ENCODE peak calls at places on chromosomes 4 and X, in four cellular contexts. One of them, this sample, is unnamed.
A peak's percentile ranks its signal among the peaks of the same experiment; 100 is the strongest.

GRCh38 chr4:39048291-39048690 is 13.7 kb upstream of the KLHL5 start:
- DNase-seq in lower lobe of right lung: no peak
- DNase-seq in right lobe of liver: no peak
- DNase-seq in astrocyte: no peak
- DNase-seq in this sample: no peak

GRCh38 chr4:80112236-80112635 is 39.2 kb upstream of the ANTXR2 start:
- DNase-seq in lower lobe of right lung: no peak
- DNase-seq in right lobe of liver: no peak
- DNase-seq in astrocyte: no peak
- DNase-seq in this sample: no peak

GRCh38 chrX:27435031-27435430 is 28.1 kb downstream of the PPP4R3C start:
- DNase-seq in lower lobe of right lung: no peak
- DNase-seq in right lobe of liver: no peak
- DNase-seq in astrocyte: no peak
- DNase-seq in this sample: no peak

GRCh38 chr4:53150631-53151488 is 215.0 kb downstream of the SCFD2 start:
- DNase-seq in lower lobe of right lung: no peak
- DNase-seq in right lobe of liver: no peak
- DNase-seq in astrocyte: no peak
- DNase-seq in this sample: no peak

GRCh38 chr4:14180983-14181601 is 553.6 kb upstream of the BOD1L1 start:
- DNase-seq in lower lobe of right lung: no peak
- DNase-seq in right lobe of liver: no peak
- DNase-seq in astrocyte: peak; percentile 17
- DNase-seq in this sample: no peak

GRCh38 chr4:103150677-103151076 is 47.5 kb downstream of the CENPE start:
- DNase-seq in lower lobe of right lung: no peak
- DNase-seq in right lobe of liver: no peak
- DNase-seq in astrocyte: peak; percentile 45
- DNase-seq in this sample: no peak

GRCh38 chrX:85505801-85506200 is 126.3 kb upstream of the POF1B start:
- DNase-seq in lower lobe of right lung: no peak
- DNase-seq in right lobe of liver: no peak
- DNase-seq in astrocyte: no peak
- DNase-seq in this sample: no peak

GRCh38 chr4:84091266-84091665 is 407.8 kb downstream of the NKX6-1 start:
- DNase-seq in lower lobe of right lung: no peak
- DNase-seq in right lobe of liver: no peak
- DNase-seq in astrocyte: no peak
- DNase-seq in this sample: no peak

GRCh38 chrX:122094611-122095010 is 1047.2 kb downstream of the GLUD2 start:
- DNase-seq in lower lobe of right lung: no peak
- DNase-seq in right lobe of liver: no peak
- DNase-seq in astrocyte: peak; percentile 52
- DNase-seq in this sample: no peak

GRCh38 chrX:115952417-115953092 is 218.0 kb upstream of the AGTR2 start:
- DNase-seq in lower lobe of right lung: no peak
- DNase-seq in right lobe of liver: no peak
- DNase-seq in astrocyte: no peak
- DNase-seq in this sample: no peak

GRCh38 chrX:115946059-115946458 is 224.5 kb upstream of the AGTR2 start:
- DNase-seq in lower lobe of right lung: no peak
- DNase-seq in right lobe of liver: no peak
- DNase-seq in astrocyte: no peak
- DNase-seq in this sample: no peak

GRCh38 chrX:115948018-115948923 is 222.3 kb upstream of the AGTR2 start:
- DNase-seq in lower lobe of right lung: no peak
- DNase-seq in right lobe of liver: no peak
- DNase-seq in astrocyte: no peak
- DNase-seq in this sample: no peak

DNA sequence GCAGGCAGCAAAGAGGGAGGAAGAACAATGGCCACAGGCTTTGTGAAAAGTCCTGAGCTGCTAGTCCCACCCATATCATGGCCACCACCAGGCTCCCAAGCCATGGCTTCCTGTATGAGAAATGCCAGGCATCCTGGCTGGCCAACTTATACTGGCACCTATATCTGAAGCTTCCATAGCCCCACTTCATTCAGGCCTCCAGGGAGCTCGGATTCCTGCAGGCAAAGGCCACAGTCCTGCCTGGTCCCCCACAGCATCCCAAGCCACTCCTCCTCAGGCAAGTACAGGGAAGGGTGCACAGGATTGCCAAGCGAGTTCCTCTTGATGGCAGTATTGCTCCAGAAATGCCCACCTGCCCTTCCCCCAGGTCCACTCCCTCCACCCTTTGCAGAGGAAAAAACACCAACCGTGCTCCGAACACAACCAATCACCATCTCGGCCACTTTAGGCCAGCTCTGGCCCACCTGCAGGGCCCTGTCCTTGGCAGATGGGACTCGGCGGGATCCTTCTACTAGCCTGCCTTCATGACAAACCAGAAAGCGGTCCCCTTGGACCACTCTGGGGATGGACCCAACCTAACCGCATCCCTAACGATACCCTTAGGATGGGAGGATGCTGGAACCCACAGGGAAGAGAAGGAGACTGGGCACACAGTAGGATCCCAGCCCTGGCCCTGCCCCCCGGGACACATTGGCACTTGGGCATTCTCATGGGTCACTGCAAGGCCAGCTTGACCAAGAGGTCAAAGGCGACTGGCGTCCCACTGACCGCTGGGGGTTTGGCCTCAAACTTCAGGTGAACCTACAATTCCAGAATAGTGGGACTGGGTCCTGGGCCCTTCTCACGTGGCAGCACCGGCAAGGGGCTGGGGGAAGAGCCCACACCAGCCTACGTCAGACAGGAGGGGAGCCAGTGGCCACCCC is 220.4 kb upstream of the AGTR2 start:
- DNase-seq in lower lobe of right lung: no peak
- DNase-seq in right lobe of liver: no peak
- DNase-seq in astrocyte: no peak
- DNase-seq in this sample: no peak
- TF ChIP-seq CTCF in lower lobe of right lung: no peak
- TF ChIP-seq CTCF in right lobe of liver: peak; percentile 31
- TF ChIP-seq CTCF in astrocyte: no peak
- TF ChIP-seq CTCF in this sample: no peak

GRCh38 chrX:66015152-66015827 is 24.6 kb downstream of the VSIG4 start:
- DNase-seq in lower lobe of right lung: peak; percentile 51
- DNase-seq in right lobe of liver: no peak
- DNase-seq in astrocyte: no peak
- DNase-seq in this sample: no peak

GRCh38 chrX:66014084-66014483 is 25.8 kb downstream of the VSIG4 start:
- DNase-seq in lower lobe of right lung: no peak
- DNase-seq in right lobe of liver: no peak
- DNase-seq in astrocyte: no peak
- DNase-seq in this sample: no peak

GRCh38 chrX:66015906-66016689 is 23.8 kb downstream of the VSIG4 start:
- DNase-seq in lower lobe of right lung: no peak
- DNase-seq in right lobe of liver: no peak
- DNase-seq in astrocyte: no peak
- DNase-seq in this sample: no peak

GRCh38 chrX:66013195-66013816 is 26.6 kb downstream of the VSIG4 start:
- DNase-seq in lower lobe of right lung: no peak
- DNase-seq in right lobe of liver: no peak
- DNase-seq in astrocyte: no peak
- DNase-seq in this sample: no peak

DNA sequence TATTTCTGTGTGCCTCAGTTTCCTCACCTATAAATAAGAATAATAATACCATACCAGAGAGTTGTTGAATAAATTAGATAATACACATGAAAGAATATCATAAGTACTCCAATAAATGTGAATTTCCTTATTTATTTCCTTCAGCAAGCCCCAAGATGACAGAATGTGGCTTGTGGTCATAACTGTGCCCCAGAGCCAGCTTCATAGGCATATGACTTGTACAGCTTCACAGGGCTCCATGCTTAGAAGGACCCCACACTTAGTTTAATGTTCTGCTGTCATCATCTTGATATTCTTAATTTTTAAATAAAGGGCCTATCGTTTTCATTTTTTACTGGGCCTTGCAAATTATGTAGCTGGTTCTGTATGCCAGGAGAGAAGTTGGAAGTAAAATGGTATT is 25.3 kb downstream of the VSIG4 start:
- DNase-seq in lower lobe of right lung: no peak
- DNase-seq in right lobe of liver: no peak
- DNase-seq in astrocyte: no peak
- DNase-seq in this sample: no peak
- H3K9me3 ChIP-seq in lower lobe of right lung: no peaks in the 10 kb centered on the region
- H3K9me3 ChIP-seq in right lobe of liver: no peaks in the 10 kb centered on the region
- H3K9me3 ChIP-seq in astrocyte: no peaks in the 10 kb centered on the region
- H3K9me3 ChIP-seq in this sample: no peaks in the 10 kb centered on the region

GRCh38 chrX:96688789-96689188 is 4.1 kb downstream of the DIAPH2 start:
- DNase-seq in lower lobe of right lung: no peak
- DNase-seq in right lobe of liver: no peak
- DNase-seq in astrocyte: no peak
- DNase-seq in this sample: no peak

GRCh38 chrX:96684339-96685204 is at the start of gene DIAPH2:
- DNase-seq in lower lobe of right lung: peak; percentile 89
- DNase-seq in right lobe of liver: peak; percentile 86
- DNase-seq in astrocyte: peak; percentile 69
- DNase-seq in this sample: peak; percentile 33

GRCh38 chrX:96682516-96682915 is 2.1 kb upstream of the DIAPH2 start:
- DNase-seq in lower lobe of right lung: no peak
- DNase-seq in right lobe of liver: no peak
- DNase-seq in astrocyte: no peak
- DNase-seq in this sample: no peak

GRCh38 chrX:96685205-96686099 is 810 bp downstream of the DIAPH2 start:
- DNase-seq in lower lobe of right lung: peak; percentile 54
- DNase-seq in right lobe of liver: peak; percentile 45
- DNase-seq in astrocyte: peak; percentile 41
- DNase-seq in this sample: no peak

DNA sequence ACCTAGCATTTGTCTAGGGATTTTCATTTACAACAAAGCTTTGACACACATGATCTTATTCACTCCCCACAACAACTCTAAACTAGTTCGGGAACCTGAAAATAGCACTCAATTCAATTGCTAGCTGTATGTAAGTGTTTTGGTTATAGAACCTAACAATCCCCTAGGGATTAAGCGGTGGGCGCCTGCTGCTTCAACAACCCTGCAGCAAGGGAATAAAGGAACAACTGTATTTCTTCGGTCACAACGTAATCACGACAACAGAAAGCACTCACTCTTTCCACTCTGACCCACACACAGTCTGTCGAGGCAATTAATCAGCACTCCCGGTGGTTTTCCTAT is 674 bp upstream of the DIAPH2 start:
- DNase-seq in lower lobe of right lung: no peak
- DNase-seq in right lobe of liver: no peak
- DNase-seq in astrocyte: no peak
- DNase-seq in this sample: no peak
- H3K4me3 ChIP-seq in lower lobe of right lung: peak overlapping the region; percentile 74
- H3K4me3 ChIP-seq in right lobe of liver: peak overlapping the region; percentile 63
- H3K4me3 ChIP-seq in astrocyte: peak overlapping the region; percentile 72
- H3K4me3 ChIP-seq in this sample: peak overlapping the region; percentile 67

GRCh38 chr4:114780205-114780604 is 181.6 kb downstream of the UGT8 start:
- DNase-seq in lower lobe of right lung: no peak
- DNase-seq in right lobe of liver: no peak
- DNase-seq in astrocyte: peak; percentile 19
- DNase-seq in this sample: no peak
- TF ChIP-seq CTCF in lower lobe of right lung: no peak
- TF ChIP-seq CTCF in right lobe of liver: peak; percentile 16
- TF ChIP-seq CTCF in astrocyte: peak; percentile 61
- TF ChIP-seq CTCF in this sample: peak; percentile 9

DNA sequence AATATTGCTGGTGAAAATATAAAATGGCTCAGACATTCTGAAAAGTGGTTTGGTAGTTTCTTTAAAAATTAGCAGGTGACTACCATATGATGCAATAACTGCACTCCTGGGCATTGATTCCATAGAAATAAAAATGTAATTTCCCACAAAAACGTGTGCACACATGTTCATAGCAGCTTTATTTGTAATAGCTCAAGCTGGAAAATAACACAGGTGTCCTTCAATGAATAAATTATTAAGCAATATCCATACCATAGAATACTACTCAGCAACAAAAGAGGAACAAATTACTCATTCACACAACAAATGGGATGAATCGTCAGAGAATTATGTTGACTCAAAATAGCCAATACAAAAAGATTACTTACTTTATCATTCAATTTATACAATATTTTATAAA is 893.7 kb upstream of the SLIT2 start:
- DNase-seq in lower lobe of right lung: no peak
- DNase-seq in right lobe of liver: no peak
- DNase-seq in astrocyte: peak; percentile 26
- DNase-seq in this sample: no peak
- H3K9me3 ChIP-seq in lower lobe of right lung: no peaks in the 10 kb centered on the region
- H3K9me3 ChIP-seq in right lobe of liver: no peaks in the 10 kb centered on the region
- H3K9me3 ChIP-seq in astrocyte: no peaks in the 10 kb centered on the region
- H3K9me3 ChIP-seq in this sample: no peaks in the 10 kb centered on the region

GRCh38 chrX:140765043-140765784 is 55.7 kb downstream of the LINC00632 start:
- DNase-seq in lower lobe of right lung: no peak
- DNase-seq in right lobe of liver: no peak
- DNase-seq in astrocyte: peak; percentile 62
- DNase-seq in this sample: peak; percentile 26
- H3K4me3 ChIP-seq in lower lobe of right lung: peak overlapping the region; percentile 48
- H3K4me3 ChIP-seq in right lobe of liver: peak overlapping the region; percentile 20
- H3K4me3 ChIP-seq in astrocyte: peak overlapping the region; percentile 74
- H3K4me3 ChIP-seq in this sample: peak overlapping the region; percentile 65

DNA sequence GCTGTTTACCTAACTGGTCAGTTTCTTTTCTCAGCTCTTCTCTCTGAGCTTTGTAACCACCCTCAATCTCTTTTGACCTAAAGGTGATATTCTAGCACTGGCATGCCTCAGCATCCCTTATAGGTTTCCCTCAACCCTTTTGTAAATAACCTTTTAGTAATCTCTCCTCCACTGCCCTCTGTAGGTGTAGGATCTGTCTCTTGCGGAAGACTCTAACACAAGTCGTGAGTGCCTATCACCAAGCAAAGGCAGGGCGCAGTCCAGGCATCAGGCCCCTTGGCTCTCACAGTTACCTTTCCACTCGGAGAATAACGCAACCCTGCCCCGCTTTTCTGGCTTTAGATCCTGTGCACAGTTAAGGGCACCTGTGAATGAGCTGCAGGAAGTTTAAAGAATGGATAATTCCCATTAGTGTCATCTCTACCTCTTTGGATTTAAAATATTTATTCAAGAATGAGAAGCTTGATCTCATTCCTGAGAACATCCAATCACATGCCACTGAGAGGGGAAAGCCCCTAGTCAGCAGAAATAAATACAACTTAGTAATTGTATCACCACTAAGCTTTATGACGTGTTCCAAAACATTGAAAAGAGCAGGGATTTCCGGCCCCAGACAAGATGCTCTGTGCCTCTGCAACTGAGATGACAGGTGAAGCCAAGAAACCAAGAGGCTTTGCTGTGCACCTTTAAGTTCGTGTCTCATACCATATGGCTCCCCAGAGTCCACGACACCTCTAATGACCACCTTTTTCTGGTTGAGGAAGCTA is 58.8 kb downstream of the SPINK2 start:
- DNase-seq in lower lobe of right lung: no peak
- DNase-seq in right lobe of liver: no peak
- DNase-seq in astrocyte: no peak
- DNase-seq in this sample: no peak
- TF ChIP-seq CTCF in lower lobe of right lung: no peak
- TF ChIP-seq CTCF in right lobe of liver: no peak
- TF ChIP-seq CTCF in astrocyte: no peak
- TF ChIP-seq CTCF in this sample: no peak

This sample was measured in AG04450.